ENCODE peak calls at places on chromosomes 12 and 14, in six cellular contexts. N, K, J, R, D and Q are unnamed samples.

GRCh38 chr14:51828017-51828797 is 32.2 kb upstream of the GNG2 start:
- DNase-seq in N (no peak), K (peak), J (no peak), R (peak), D (no peak), Q (no peak)

GRCh38 chr12:104506691-104507401 is 50.1 kb downstream of the CHST11 start:
- DNase-seq in N (no peak), K (no peak), J (no peak), R (no peak), D (no peak), Q (no peak)

GRCh38 chr12:72511906-72512305 is 239.7 kb downstream of the TRHDE start:
- DNase-seq in N (no peak), K (no peak), J (no peak), R (no peak), D (no peak), Q (peak)

GRCh38 chr12:53961025-53961761 is 6.5 kb downstream of the HOXC12 start:
- DNase-seq in N (no peak), K (no peak), J (no peak), R (no peak), D (no peak), Q (no peak)

GRCh38 chr14:77376380-77376770 is 519 bp downstream of the TMED8 start:
- DNase-seq in N (no peak), K (peak), J (no peak), R (peak), D (no peak), Q (no peak)

GRCh38 chr12:109594566-109595317 is 21.1 kb downstream of the MVK start:
- DNase-seq in N (no peak), K (no peak), J (no peak), R (no peak), D (no peak), Q (no peak)

GRCh38 chr12:46578190-46578982 is 205.8 kb upstream of the SLC38A2 start:
- DNase-seq in N (no peak), K (no peak), J (no peak), R (no peak), D (no peak), Q (no peak)

GRCh38 chr12:81492131-81492720 is 266.9 kb downstream of the PPFIA2 start:
- DNase-seq in N (no peak), K (no peak), J (no peak), R (no peak), D (no peak), Q (no peak)

GRCh38 chr12:4143909-4144308 is 129.7 kb upstream of the CCND2 start:
- DNase-seq in N (no peak), K (no peak), J (no peak), R (no peak), D (no peak), Q (no peak)

GRCh38 chr12:131589966-131590365 is 120.9 kb upstream of the SFSWAP start:
- DNase-seq in N (no peak), K (no peak), J (no peak), R (no peak), D (no peak), Q (no peak)

GRCh38 chr12:45732250-45732649 is 2.7 kb downstream of the ARID2 start:
- DNase-seq in N (no peak), K (no peak), J (no peak), R (peak), D (no peak), Q (no peak)

GRCh38 chr14:31902002-31902401 is 175.1 kb upstream of the ARHGAP5 start:
- DNase-seq in N (no peak), K (no peak), J (no peak), R (no peak), D (no peak), Q (no peak)

GRCh38 chr12:109760031-109760929 is 46.7 kb downstream of the FAM222A start:
- DNase-seq in N (peak), K (no peak), J (no peak), R (no peak), D (no peak), Q (no peak)

GRCh38 chr12:114447274-114447716 is 41.4 kb upstream of the TBX5 start:
- DNase-seq in N (no peak), K (no peak), J (no peak), R (no peak), D (no peak), Q (no peak)